ENCODE peak calls at places on chromosome 13, in four cellular contexts. A, H, F and N are unnamed samples.

GRCh38 chr13:31100721-31101120 is 61.0 kb downstream of the HSPH1 start:
- DNase-seq in A (no peak), H (no peak), F (no peak), N (no peak)

GRCh38 chr13:111668451-111668850 is 348.0 kb downstream of the TEX29 start:
- DNase-seq in A (no peak), H (no peak), F (no peak), N (no peak)

GRCh38 chr13:68676513-68677115 is 1431.0 kb upstream of the ATXN8OS start:
- DNase-seq in A (no peak), H (no peak), F (no peak), N (no peak)

GRCh38 chr13:37475966-37476365 is 122.6 kb downstream of the POSTN start:
- DNase-seq in A (no peak), H (no peak), F (no peak), N (peak)

GRCh38 chr13:71864094-71864980 is 2.7 kb downstream of the DACH1 start:
- DNase-seq in A (peak), H (no peak), F (no peak), N (peak)

GRCh38 chr13:113176292-113176691 is 17.8 kb downstream of the PROZ start:
- DNase-seq in A (no peak), H (no peak), F (peak), N (no peak)

GRCh38 chr13:54312885-54313284 is 1284.3 kb downstream of the OLFM4 start:
- DNase-seq in A (no peak), H (no peak), F (no peak), N (no peak)

GRCh38 chr13:24038846-24039330 is 121.6 kb upstream of the SPATA13 start:
- DNase-seq in A (peak), H (no peak), F (no peak), N (peak)

GRCh38 chr13:27975579-27976361 is 6.7 kb upstream of the CDX2 start:
- DNase-seq in A (no peak), H (no peak), F (no peak), N (no peak)

GRCh38 chr13:79919109-79919508 is 421.8 kb downstream of the SPRY2 start:
- DNase-seq in A (no peak), H (no peak), F (no peak), N (no peak)

GRCh38 chr13:45305079-45305478 is 35.9 kb downstream of the TPT1 start:
- DNase-seq in A (no peak), H (no peak), F (no peak), N (no peak)

GRCh38 chr13:112587359-112587766 is 590 bp downstream of the TUBGCP3 start:
- DNase-seq in A (peak), H (peak), F (peak), N (peak)

GRCh38 chr13:33090755-33091454 is 74.7 kb downstream of the KL start:
- DNase-seq in A (no peak), H (no peak), F (no peak), N (peak)

GRCh38 chr13:38763446-38764381 is 76.8 kb downstream of the FREM2 start:
- DNase-seq in A (peak), H (no peak), F (no peak), N (peak)

GRCh38 chr13:33367931-33368330 is 82.4 kb upstream of the STARD13 start:
- DNase-seq in A (no peak), H (no peak), F (no peak), N (no peak)

GRCh38 chr13:93290503-93290902 is 63.9 kb downstream of the GPC6 start:
- DNase-seq in A (no peak), H (no peak), F (no peak), N (peak)

GRCh38 chr13:108897955-108898354 is 268.5 kb downstream of the MYO16 start:
- DNase-seq in A (no peak), H (no peak), F (no peak), N (no peak)

GRCh38 chr13:48235100-48235813 is 2.3 kb downstream of the ITM2B start:
- DNase-seq in A (peak), H (no peak), F (no peak), N (peak)

GRCh38 chr13:43805071-43805468 is 18.3 kb upstream of the ENOX1 start:
- DNase-seq in A (peak), H (no peak), F (no peak), N (peak)

GRCh38 chr13:104832265-104832664 is 1703.2 kb downstream of the EFNB2 start:
- DNase-seq in A (no peak), H (no peak), F (no peak), N (no peak)

GRCh38 chr13:113539822-113540221 is 44.7 kb upstream of the TFDP1 start:
- DNase-seq in A (no peak), H (no peak), F (no peak), N (no peak)

GRCh38 chr13:37476874-37477273 is 121.7 kb downstream of the POSTN start:
- DNase-seq in A (no peak), H (no peak), F (no peak), N (peak)

GRCh38 chr13:85486663-85487062 is 312.6 kb downstream of the SLITRK6 start:
- DNase-seq in A (no peak), H (no peak), F (no peak), N (peak)

GRCh38 chr13:72561791-72562190 is 165.6 kb downstream of the MZT1 start:
- DNase-seq in A (peak), H (no peak), F (no peak), N (no peak)

GRCh38 chr13:20702945-20703784 is at the start of gene IL17D:
- DNase-seq in A (peak), H (no peak), F (peak), N (peak)

GRCh38 chr13:81302677-81303076 is 961.8 kb upstream of the SPRY2 start:
- DNase-seq in A (no peak), H (no peak), F (no peak), N (no peak)

GRCh38 chr13:106815545-106815944 is 247.6 kb upstream of the ARGLU1 start:
- DNase-seq in A (no peak), H (no peak), F (no peak), N (no peak)

GRCh38 chr13:96967248-96967745 is 27.0 kb downstream of the OXGR1 start:
- DNase-seq in A (no peak), H (no peak), F (no peak), N (peak)

GRCh38 chr13:20738616-20739015 is 35.1 kb downstream of the IL17D start:
- DNase-seq in A (no peak), H (no peak), F (no peak), N (no peak)

GRCh38 chr13:71879129-71879535 is 12.1 kb upstream of the DACH1 start:
- DNase-seq in A (peak), H (no peak), F (no peak), N (peak)

GRCh38 chr13:79541426-79542049 is 60.6 kb downstream of the NDFIP2 start:
- DNase-seq in A (peak), H (no peak), F (no peak), N (peak)

GRCh38 chr13:113001251-113002140 is 32.5 kb downstream of the MCF2L start:
- DNase-seq in A (peak), H (no peak), F (no peak), N (peak)

GRCh38 chr13:114078501-114079451 is 53.6 kb downstream of the RASA3 start:
- DNase-seq in A (no peak), H (no peak), F (no peak), N (peak)

GRCh38 chr13:102233566-102234208 is 168.2 kb downstream of the FGF14 start:
- DNase-seq in A (peak), H (no peak), F (no peak), N (no peak)

GRCh38 chr13:100987993-100988392 is 313.4 kb upstream of the TMTC4 start:
- DNase-seq in A (no peak), H (no peak), F (no peak), N (peak)